ENCODE peak calls at places on chromosomes 3 and 15, in four cellular contexts. F is A549, P is K562, E is HepG2. G is an unnamed sample.

GRCh38 chr3:126085841-126086240 is 1.9 kb upstream of the SLC41A3 start:
- DNase-seq in P (no peak), E (no peak), F (no peak), G (no peak)

GRCh38 chr3:53194218-53195065 is 33.4 kb downstream of the PRKCD start:
- DNase-seq in E (no peak), F (no peak), P (no peak), G (no peak)

GRCh38 chr15:83545803-83546534 is 98.8 kb downstream of the SH3GL3 start:
- DNase-seq in F (no peak), E (no peak), P (no peak), G (no peak)

GRCh38 chr15:98889930-98890695 is 117.5 kb downstream of the PGPEP1L start:
- DNase-seq in P (no peak), F (no peak), E (no peak), G (no peak)

GRCh38 chr3:54905230-54905888 is 22.5 kb downstream of the LRTM1 start:
- DNase-seq in P (no peak), F (no peak), E (no peak), G (no peak)

GRCh38 chr3:126961191-126961790 is 21.6 kb upstream of the PLXNA1 start:
- DNase-seq in P (peak; percentile 47), E (no peak), F (no peak), G (no peak)

GRCh38 chr3:55486101-55486856 is 827 bp downstream of the WNT5A start:
- DNase-seq in P (no peak), F (no peak), E (no peak), G (peak; percentile 63)

GRCh38 chr3:159619341-159619885 is 369.2 kb upstream of the IL12A start:
- DNase-seq in E (no peak), P (no peak), F (no peak), G (no peak)

GRCh38 chr3:134651347-134652041 is 672 bp upstream of the KY start:
- DNase-seq in E (no peak), F (no peak), P (no peak), G (no peak)

GRCh38 chr15:35427496-35427895 is 118.5 kb downstream of the DPH6 start:
- DNase-seq in E (no peak), P (no peak), F (no peak), G (no peak)

GRCh38 chr3:56980798-56981390 is 79.6 kb upstream of the SPATA12 start:
- DNase-seq in F (peak; percentile 35), P (no peak), E (no peak), G (no peak)

GRCh38 chr3:125644036-125645025 is 49.0 kb upstream of the OSBPL11 start:
- DNase-seq in P (no peak), E (peak; percentile 85), F (no peak), G (no peak)

GRCh38 chr3:39137991-39138803 is 15.2 kb downstream of the CSRNP1 start:
- DNase-seq in P (no peak), E (no peak), F (no peak), G (no peak)

GRCh38 chr3:194384569-194385001 is 14.5 kb downstream of the GP5 start:
- DNase-seq in F (no peak), P (no peak), E (no peak), G (no peak)

GRCh38 chr3:127039719-127040118 is 56.8 kb downstream of the PLXNA1 start:
- DNase-seq in E (no peak), F (no peak), P (no peak), G (no peak)

GRCh38 chr15:79878078-79878705 is 18.6 kb downstream of the MTHFS start:
- DNase-seq in F (no peak), E (no peak), P (no peak), G (no peak)

GRCh38 chr3:78951546-78951945 is 816.3 kb downstream of the ROBO1 start:
- DNase-seq in P (no peak), F (no peak), E (no peak), G (no peak)

GRCh38 chr3:78506581-78507195 is 1261.1 kb downstream of the ROBO1 start:
- DNase-seq in F (no peak), E (no peak), P (no peak), G (no peak)

GRCh38 chr15:80698636-80699035 is 3.5 kb downstream of the ABHD17C start:
- DNase-seq in P (no peak), E (no peak), F (no peak), G (no peak)

GRCh38 chr15:51874751-51875644 is 45.5 kb downstream of the TMOD3 start:
- DNase-seq in F (peak; percentile 85), P (peak; percentile 30), E (peak; percentile 29), G (no peak)

GRCh38 chr3:48891606-48892005 is 7.1 kb downstream of the SLC25A20 start:
- DNase-seq in E (no peak), P (no peak), F (no peak), G (no peak)

GRCh38 chr15:63093486-63094205 is 28.0 kb upstream of the LACTB start:
- DNase-seq in F (peak; percentile 81), E (peak; percentile 77), P (peak; percentile 77), G (peak; percentile 85)

GRCh38 chr15:100986158-100986896 is 67.2 kb downstream of the LRRK1 start:
- DNase-seq in E (no peak), F (no peak), P (no peak), G (no peak)

GRCh38 chr15:60392986-60393811 is 4.6 kb downstream of the ANXA2 start:
- DNase-seq in F (peak; percentile 89), P (no peak), E (peak; percentile 99), G (no peak)

GRCh38 chr3:70061111-70061510 is 61.6 kb downstream of the SAMMSON start:
- DNase-seq in P (no peak), F (no peak), E (no peak), G (no peak)

GRCh38 chr15:91912336-91912735 is 58.8 kb downstream of the SLCO3A1 start:
- DNase-seq in E (no peak), P (no peak), F (no peak), G (no peak)

GRCh38 chr3:126419886-126420786 is 25.4 kb downstream of the CFAP100 start:
- DNase-seq in E (peak; percentile 35), F (no peak), P (no peak), G (no peak)

GRCh38 chr3:67647390-67647878 is 7.0 kb downstream of the SUCLG2 start:
- DNase-seq in E (peak; percentile 98), F (peak; percentile 77), P (no peak), G (no peak)

GRCh38 chr3:13414040-13414729 is 5.9 kb downstream of the NUP210 start:
- DNase-seq in F (no peak), P (peak; percentile 45), E (no peak), G (no peak)

GRCh38 chr3:23242106-23242505 is 39.0 kb downstream of the UBE2E2 start:
- DNase-seq in P (no peak), E (no peak), F (no peak), G (no peak)

GRCh38 chr3:13884851-13885703 is 5.2 kb upstream of the WNT7A start:
- DNase-seq in E (peak; percentile 36), F (peak; percentile 53), P (peak; percentile 81), G (peak; percentile 77)

GRCh38 chr15:52255935-52256334 is 39.7 kb downstream of the MYO5C start:
- DNase-seq in F (no peak), P (no peak), E (no peak), G (no peak)

GRCh38 chr3:165696496-165696895 is 140.7 kb downstream of the BCHE start:
- DNase-seq in E (no peak), P (no peak), F (no peak), G (no peak)

GRCh38 chr3:147864754-147865354 is 455.7 kb downstream of the ZIC1 start:
- DNase-seq in E (no peak), P (no peak), F (no peak), G (no peak)

GRCh38 chr3:53219897-53220483 is 35.8 kb downstream of the TKT start:
- DNase-seq in F (peak; percentile 74), E (peak; percentile 76), P (peak; percentile 79), G (peak; percentile 93)

GRCh38 chr3:149284034-149284433 is 49.4 kb downstream of the TM4SF18 start:
- DNase-seq in F (no peak), E (no peak), P (no peak), G (no peak)
- TF ChIP-seq JUN in F (no peak), E (no peak), P (no peak), G (no peak)

GRCh38 chr15:69751575-69751974 is 299.0 kb downstream of the RPLP1 start:
- DNase-seq in F (no peak), P (no peak), E (no peak), G (no peak)
- TF ChIP-seq USF2 in F (no peak), P (no peak), E (no peak), G (no peak)

GRCh38 chr3:98594630-98594961 is 1.2 kb upstream of the CPOX start:
- DNase-seq in E (no peak), F (no peak), P (no peak), G (no peak)

GRCh38 chr3:98596087-98596486 is 2.7 kb upstream of the CPOX start:
- DNase-seq in P (no peak), E (no peak), F (no peak), G (no peak)

GRCh38 chr3:98596902-98597500 is 3.6 kb upstream of the CPOX start:
- DNase-seq in F (peak; percentile 21), P (peak; percentile 14), E (peak; percentile 28), G (no peak)

GRCh38 chr3:98592345-98592935 is 971 bp downstream of the CPOX start:
- DNase-seq in E (no peak), F (no peak), P (no peak), G (no peak)

GRCh38 chr3:98593046-98593936 is at the start of gene CPOX:
- DNase-seq in F (peak; percentile 81), P (peak; percentile 74), E (peak; percentile 96), G (peak; percentile 88)
- TF ChIP-seq NR3C1 in F (no peak), P (no peak), E (no peak), G (no peak)

GRCh38 chr3:111547645-111548044 is 5.6 kb downstream of the CD96 start:
- DNase-seq in P (no peak), F (no peak), E (no peak), G (no peak)
- TF ChIP-seq JUN in P (no peak), F (no peak), E (no peak), G (no peak)

GRCh38 chr3:9196009-9196408 is 53.4 kb downstream of the SRGAP3 start:
- DNase-seq in E (no peak), P (no peak), F (no peak), G (peak; percentile 83)

GRCh38 chr3:9201278-9201677 is 48.2 kb downstream of the SRGAP3 start:
- DNase-seq in E (no peak), P (no peak), F (no peak), G (no peak)

GRCh38 chr3:9198261-9198660 is 51.2 kb downstream of the SRGAP3 start:
- DNase-seq in P (no peak), F (no peak), E (no peak), G (no peak)

GRCh38 chr3:9201895-9202294 is 47.6 kb downstream of the SRGAP3 start:
- DNase-seq in P (no peak), F (no peak), E (no peak), G (no peak)

DNA sequence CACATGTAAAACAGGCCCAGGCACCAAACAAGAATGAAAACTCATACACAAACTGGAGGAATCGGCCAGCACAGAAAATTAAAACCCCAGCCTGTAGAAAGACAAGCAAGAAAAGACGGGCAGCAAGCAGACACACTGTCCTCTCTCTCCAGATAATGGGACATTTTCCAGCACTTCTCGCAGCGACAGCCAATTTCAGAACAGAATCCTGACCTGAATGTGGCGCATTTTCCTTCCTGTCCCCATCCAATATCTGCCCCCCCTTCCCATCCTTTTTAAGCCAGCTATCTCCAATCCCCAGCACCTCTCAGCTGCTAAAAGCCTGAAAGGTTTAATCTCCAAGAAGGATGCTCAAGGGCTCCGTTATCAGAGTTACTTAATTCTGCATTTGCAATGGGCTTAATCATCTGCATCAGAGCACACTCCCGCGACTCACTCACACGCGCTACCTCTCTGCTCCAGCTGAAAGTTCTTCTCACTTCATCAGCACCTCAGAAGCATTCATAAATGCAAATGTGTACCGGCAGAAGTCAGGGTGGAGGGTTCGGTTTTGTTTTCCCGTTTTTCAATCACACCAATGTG is 50.5 kb downstream of the SRGAP3 start:
- DNase-seq in F (no peak), E (no peak), P (no peak), G (no peak)
- TF ChIP-seq USF2 in F (no peak), E (no peak), P (no peak), G (no peak)